ENCODE peak calls at places on chromosomes 1 and 21, in seven cellular contexts. One of them, this sample, is unnamed.

GRCh38 chr1:205249651-205250050 is 21.9 kb downstream of the TMCC2 start:
- DNase-seq in nephron progenitor cell: no peak
- DNase-seq in transverse colon: no peak
- DNase-seq in AG20443: no peak
- DNase-seq in Jurkat, Clone E6-1: no peak
- DNase-seq in Peyer's patch: no peak
- DNase-seq in hypothalamus: peak
- DNase-seq in this sample: no peak

GRCh38 chr1:168923521-168924136 is 182.9 kb upstream of the ATP1B1 start:
- DNase-seq in nephron progenitor cell: no peak
- DNase-seq in transverse colon: no peak
- DNase-seq in AG20443: no peak
- DNase-seq in Jurkat, Clone E6-1: no peak
- DNase-seq in Peyer's patch: no peak
- DNase-seq in hypothalamus: no peak
- DNase-seq in this sample: no peak

GRCh38 chr1:153206631-153207030 is 3.4 kb downstream of the LELP1 start:
- DNase-seq in nephron progenitor cell: no peak
- DNase-seq in transverse colon: no peak
- DNase-seq in AG20443: no peak
- DNase-seq in Jurkat, Clone E6-1: no peak
- DNase-seq in Peyer's patch: no peak
- DNase-seq in hypothalamus: no peak
- DNase-seq in this sample: no peak

GRCh38 chr1:6424000-6424565 is 493 bp upstream of the ESPN start:
- DNase-seq in nephron progenitor cell: no peak
- DNase-seq in transverse colon: no peak
- DNase-seq in AG20443: no peak
- DNase-seq in Jurkat, Clone E6-1: no peak
- DNase-seq in Peyer's patch: no peak
- DNase-seq in hypothalamus: no peak
- DNase-seq in this sample: no peak

GRCh38 chr21:46515109-46515508 is 56.4 kb downstream of the DIP2A start:
- DNase-seq in nephron progenitor cell: no peak
- DNase-seq in transverse colon: peak
- DNase-seq in AG20443: no peak
- DNase-seq in Jurkat, Clone E6-1: no peak
- DNase-seq in Peyer's patch: no peak
- DNase-seq in hypothalamus: peak
- DNase-seq in this sample: no peak

GRCh38 chr1:172178846-172179245 is 241.6 kb upstream of the C1orf105 start:
- DNase-seq in nephron progenitor cell: no peak
- DNase-seq in transverse colon: no peak
- DNase-seq in AG20443: no peak
- DNase-seq in Jurkat, Clone E6-1: no peak
- DNase-seq in Peyer's patch: no peak
- DNase-seq in hypothalamus: no peak
- DNase-seq in this sample: no peak

GRCh38 chr1:28508435-28508754 is 2.6 kb downstream of the RCC1 start:
- DNase-seq in nephron progenitor cell: no peak
- DNase-seq in transverse colon: no peak
- DNase-seq in AG20443: no peak
- DNase-seq in Jurkat, Clone E6-1: no peak
- DNase-seq in Peyer's patch: no peak
- DNase-seq in hypothalamus: no peak
- DNase-seq in this sample: no peak

GRCh38 chr1:41404308-41404755 is 43.1 kb downstream of the FOXO6 start:
- DNase-seq in nephron progenitor cell: peak
- DNase-seq in transverse colon: no peak
- DNase-seq in AG20443: no peak
- DNase-seq in Jurkat, Clone E6-1: peak
- DNase-seq in Peyer's patch: no peak
- DNase-seq in hypothalamus: peak
- DNase-seq in this sample: peak

GRCh38 chr21:46561448-46562095 is 43.3 kb downstream of the S100B start:
- DNase-seq in nephron progenitor cell: no peak
- DNase-seq in transverse colon: no peak
- DNase-seq in AG20443: no peak
- DNase-seq in Jurkat, Clone E6-1: no peak
- DNase-seq in Peyer's patch: no peak
- DNase-seq in hypothalamus: no peak
- DNase-seq in this sample: no peak

GRCh38 chr1:22376976-22377375 is 74.7 kb upstream of the ZBTB40 start:
- DNase-seq in nephron progenitor cell: no peak
- DNase-seq in transverse colon: no peak
- DNase-seq in AG20443: no peak
- DNase-seq in Jurkat, Clone E6-1: no peak
- DNase-seq in Peyer's patch: no peak
- DNase-seq in hypothalamus: no peak
- DNase-seq in this sample: no peak

This sample was measured in HTR-8/SVneo.